ENCODE peak calls at places on chromosomes 16 and 17, in eight cellular contexts. K, M, A, T, Z, W, G and R are unnamed samples.

GRCh38 chr17:19343671-19344151 is 18.8 kb downstream of the B9D1 start:
- DNase-seq in K (no peak), M (no peak), A (no peak), T (no peak), Z (no peak), W (no peak), G (peak; percentile 5), R (no peak)

GRCh38 chr17:17360087-17360730 is 57.0 kb downstream of the NT5M start:
- DNase-seq in K (no peak), M (no peak), A (no peak), T (no peak), Z (no peak), W (no peak), G (no peak), R (no peak)

GRCh38 chr16:14325921-14326401 is 254.8 kb downstream of the MRTFB start:
- DNase-seq in K (no peak), M (no peak), A (no peak), T (no peak), Z (no peak), W (peak; percentile 28), G (no peak), R (no peak)

GRCh38 chr17:39225974-39226683 is 384 bp upstream of the STAC2 start:
- DNase-seq in K (peak; percentile 38), M (peak; percentile 91), A (peak; percentile 82), T (peak; percentile 74), Z (peak; percentile 72), W (peak; percentile 89), G (peak; percentile 60), R (no peak)

GRCh38 chr17:75524971-75525805 is at the start of gene LLGL2:
- DNase-seq in K (peak; percentile 93), M (peak; percentile 67), A (peak; percentile 70), T (peak; percentile 67), Z (peak; percentile 68), W (peak; percentile 93), G (no peak), R (peak; percentile 96)

GRCh38 chr17:81404557-81405165 is 9.4 kb downstream of the BAHCC1 start:
- DNase-seq in K (no peak), M (no peak), A (no peak), T (no peak), Z (no peak), W (peak; percentile 66), G (no peak), R (no peak)

GRCh38 chr16:21645261-21645721 is 7.1 kb downstream of the IGSF6 start:
- DNase-seq in K (no peak), M (no peak), A (no peak), T (no peak), Z (no peak), W (no peak), G (no peak), R (peak; percentile 60)

GRCh38 chr17:16877102-16877501 is 94.8 kb downstream of the TNFRSF13B start:
- DNase-seq in K (no peak), M (peak; percentile 1), A (no peak), T (no peak), Z (no peak), W (no peak), G (no peak), R (no peak)

GRCh38 chr16:24347556-24347955 is 91.4 kb downstream of the CACNG3 start:
- DNase-seq in K (no peak), M (no peak), A (no peak), T (no peak), Z (no peak), W (peak; percentile 38), G (no peak), R (no peak)

GRCh38 chr16:74568961-74569631 is 37.8 kb downstream of the GLG1 start:
- DNase-seq in K (no peak), M (no peak), A (no peak), T (no peak), Z (no peak), W (no peak), G (no peak), R (no peak)

GRCh38 chr16:84726079-84726669 is 26.4 kb downstream of the USP10 start:
- DNase-seq in K (peak; percentile 93), M (peak; percentile 90), A (peak; percentile 92), T (peak; percentile 92), Z (peak; percentile 84), W (peak; percentile 93), G (peak; percentile 50), R (peak; percentile 55)

GRCh38 chr17:40621019-40621418 is 26.6 kb downstream of the SMARCE1 start:
- DNase-seq in K (no peak), M (no peak), A (no peak), T (no peak), Z (no peak), W (no peak), G (no peak), R (no peak)

GRCh38 chr17:50681260-50682200 is 26.2 kb downstream of the ANKRD40 start:
- DNase-seq in K (no peak), M (peak; percentile 64), A (no peak), T (no peak), Z (peak; percentile 50), W (peak; percentile 52), G (no peak), R (peak; percentile 42)

GRCh38 chr16:82439678-82440293 is 187.0 kb upstream of the CDH13 start:
- DNase-seq in K (no peak), M (no peak), A (no peak), T (no peak), Z (peak; percentile 30), W (peak; percentile 11), G (no peak), R (peak; percentile 24)

GRCh38 chr16:5007256-5007655 is 26.5 kb downstream of the NAGPA start:
- DNase-seq in K (no peak), M (no peak), A (no peak), T (no peak), Z (no peak), W (no peak), G (no peak), R (no peak)

GRCh38 chr16:5008311-5008731 is 25.4 kb downstream of the NAGPA start:
- DNase-seq in K (no peak), M (no peak), A (no peak), T (no peak), Z (no peak), W (no peak), G (no peak), R (no peak)

GRCh38 chr16:5011637-5012036 is 22.1 kb downstream of the NAGPA start:
- DNase-seq in K (no peak), M (no peak), A (no peak), T (no peak), Z (no peak), W (no peak), G (no peak), R (no peak)

GRCh38 chr16:5012887-5013286 is 20.8 kb downstream of the NAGPA start:
- DNase-seq in K (no peak), M (no peak), A (no peak), T (no peak), Z (no peak), W (no peak), G (no peak), R (no peak)

DNA sequence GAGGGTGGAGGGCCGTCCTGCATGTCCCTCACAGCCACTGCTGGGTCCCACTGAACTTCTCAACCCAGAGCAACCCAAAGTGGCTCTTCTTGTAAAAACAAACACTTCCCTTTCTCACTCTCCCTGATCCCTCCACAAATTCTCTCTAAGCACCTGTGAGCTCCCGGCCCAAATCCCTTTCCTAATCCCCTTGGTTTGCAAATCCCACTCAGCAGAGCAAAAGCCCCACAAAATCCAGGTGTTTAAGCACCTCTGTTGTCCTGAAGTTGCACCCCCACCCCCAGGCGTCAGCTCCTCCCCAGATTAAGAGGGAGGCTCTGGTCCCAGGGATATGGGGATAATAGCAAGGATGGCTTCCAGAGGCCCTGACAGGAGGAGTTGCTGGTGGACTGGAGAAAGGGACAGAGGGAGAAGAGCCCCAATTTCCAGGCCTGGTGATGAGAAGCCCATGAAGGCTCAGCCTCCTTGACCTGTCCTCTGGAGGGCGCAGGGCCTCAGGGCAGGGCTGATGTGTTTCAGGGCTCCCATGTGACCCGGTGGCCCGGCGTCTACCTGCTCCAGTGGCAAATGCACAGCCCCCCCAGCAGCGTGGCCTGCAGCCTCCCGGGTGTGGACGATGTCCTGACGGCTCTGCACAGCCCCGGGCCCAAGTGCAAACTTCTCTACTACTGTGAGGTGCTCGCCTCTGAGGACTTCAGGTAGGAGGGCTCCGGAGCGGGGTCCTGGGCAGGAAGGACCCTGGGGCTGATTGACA is 23.0 kb downstream of the NAGPA start:
- DNase-seq in K (no peak), M (no peak), A (no peak), T (no peak), Z (no peak), W (no peak), G (no peak), R (no peak)
- TF ChIP-seq CTCF in K (no peak), M (no peak), A (no peak), T (no peak), Z (no peak), W (no peak), G (no peak), R (no peak)

GRCh38 chr16:77043076-77043475 is 147.9 kb upstream of the MON1B start:
- DNase-seq in K (no peak), M (no peak), A (no peak), T (no peak), Z (no peak), W (no peak), G (no peak), R (no peak)
- TF ChIP-seq CTCF in K (no peak), M (no peak), A (peak; percentile 31), T (peak; percentile 49), Z (no peak), W (peak; percentile 44), G (no peak), R (no peak)

DNA sequence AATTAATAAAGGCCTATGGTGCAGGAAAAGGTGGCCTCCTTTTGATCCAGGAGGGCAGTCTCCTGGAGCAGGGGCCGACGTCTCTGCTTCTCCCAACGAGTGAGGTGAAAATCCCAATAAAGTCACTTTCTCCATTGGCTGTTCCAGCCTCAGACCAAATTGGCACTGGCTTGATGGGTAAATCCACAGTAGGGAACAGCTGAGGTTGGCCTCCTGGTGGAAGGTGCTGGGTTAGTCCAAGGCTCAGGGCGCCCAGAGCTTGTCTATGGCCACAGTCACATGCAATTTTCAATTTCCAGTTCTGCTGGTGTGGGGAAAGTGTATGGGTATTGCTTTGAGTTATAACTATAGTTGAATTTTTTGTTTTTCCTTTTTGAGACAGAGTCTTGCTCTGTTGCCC is 79.0 kb downstream of the NETO2 start:
- DNase-seq in K (no peak), M (no peak), A (no peak), T (no peak), Z (no peak), W (no peak), G (no peak), R (no peak)
- TF ChIP-seq CTCF in K (no peak), M (no peak), A (no peak), T (no peak), Z (no peak), W (no peak), G (no peak), R (no peak)

DNA sequence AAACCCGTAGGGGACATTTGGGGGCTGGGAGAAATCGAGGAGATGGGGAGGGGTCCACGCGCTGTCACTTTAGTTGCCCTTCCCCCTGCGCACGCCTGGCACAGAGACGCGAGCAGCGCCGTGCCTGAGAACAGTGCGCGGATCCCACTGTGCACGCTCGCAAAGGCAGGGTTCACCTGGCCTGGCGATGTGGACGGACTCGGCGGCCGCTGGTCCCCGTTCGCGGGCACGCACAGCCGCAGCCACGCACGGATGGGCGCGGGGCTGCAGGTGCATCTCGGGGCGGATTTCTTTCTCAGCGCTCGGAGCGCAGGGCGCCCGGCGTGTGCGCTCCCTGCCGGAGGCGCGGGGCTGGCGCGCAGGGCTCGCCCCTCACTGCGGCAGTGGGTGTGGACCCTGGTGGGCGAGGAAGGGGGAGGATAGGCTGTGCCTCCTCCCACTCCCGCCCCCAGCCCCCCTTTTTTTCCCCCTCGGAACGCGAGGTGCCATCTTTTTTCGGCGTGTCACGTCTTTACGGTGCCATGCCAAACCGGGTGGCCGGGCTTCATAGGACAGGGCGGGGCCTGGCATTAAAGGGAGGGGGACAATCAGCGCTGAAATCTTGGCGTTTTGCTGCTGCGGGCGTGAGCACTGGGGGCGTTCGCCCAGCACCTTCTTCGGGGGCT is 1.1 kb downstream of the MAPT start:
- DNase-seq in K (no peak), M (peak; percentile 75), A (peak; percentile 47), T (peak; percentile 25), Z (no peak), W (peak; percentile 30), G (no peak), R (peak; percentile 40)
- TF ChIP-seq CTCF in K (no peak), M (peak; percentile 37), A (no peak), T (peak; percentile 22), Z (no peak), W (no peak), G (no peak), R (no peak)